ENCODE peak calls at places on chromosomes 11 and 22, in eight cellular contexts. A is fibroblast of villous mesenchyme, D is GM20000, I is AG04449, P is endothelial cell, R is fibroblast of lung, W is fibroblast of the aortic adventitia, V is natural killer cell. E is an unnamed sample.

GRCh38 chr22:45587638-45588481 is 83.8 kb upstream of the ATXN10 start:
- DNase-seq in I (no peak), V (no peak), D (no peak), W (peak), P (no peak), R (no peak), A (no peak), E (peak)

GRCh38 chr11:41446566-41446965 is 12.9 kb downstream of the LRRC4C start:
- DNase-seq in V (no peak), I (no peak), R (no peak), D (no peak), P (no peak), A (no peak), W (no peak), E (no peak)

GRCh38 chr11:1570896-1571759 is 943 bp downstream of the DUSP8 start:
- DNase-seq in I (no peak), V (peak), A (no peak), R (no peak), D (no peak), W (no peak), P (peak), E (peak)

GRCh38 chr22:45276507-45276906 is 8.2 kb upstream of the UPK3A start:
- DNase-seq in A (no peak), R (no peak), P (no peak), V (no peak), I (no peak), D (no peak), W (no peak), E (no peak)

GRCh38 chr11:39365809-39366436 is 2093.5 kb downstream of the LRRC4C start:
- DNase-seq in A (no peak), R (peak), I (no peak), W (peak), D (no peak), V (no peak), P (no peak), E (no peak)

GRCh38 chr22:49623715-49624114 is 204.0 kb downstream of the BRD1 start:
- DNase-seq in I (no peak), A (no peak), P (no peak), D (no peak), W (no peak), R (no peak), V (no peak), E (no peak)

GRCh38 chr22:44288951-44289350 is 23.8 kb downstream of the SHISAL1 start:
- DNase-seq in R (no peak), W (no peak), D (no peak), A (peak), I (no peak), V (no peak), P (no peak), E (no peak)

GRCh38 chr22:17133137-17133536 is 12.0 kb upstream of the TMEM121B start:
- DNase-seq in I (no peak), D (no peak), P (no peak), R (no peak), V (no peak), A (no peak), W (no peak), E (no peak)

GRCh38 chr11:70473186-70473872 is 75.0 kb downstream of the CTTN start:
- DNase-seq in I (no peak), R (no peak), V (no peak), D (no peak), P (no peak), W (no peak), A (no peak), E (peak)

GRCh38 chr11:117834068-117834810 is 9.7 kb upstream of the FXYD2 start:
- DNase-seq in I (no peak), V (no peak), P (no peak), W (no peak), A (no peak), D (no peak), R (no peak), E (no peak)

GRCh38 chr11:130480721-130481140 is 32.3 kb downstream of the ADAMTS15 start:
- DNase-seq in I (no peak), V (no peak), P (no peak), R (no peak), D (no peak), A (peak), W (peak), E (no peak)

GRCh38 chr11:69467646-69468045 is 13.8 kb upstream of the LINC01488 start:
- DNase-seq in W (no peak), A (no peak), R (no peak), V (no peak), I (no peak), P (no peak), D (peak), E (no peak)

GRCh38 chr11:19237813-19238212 is 2.9 kb downstream of the E2F8 start:
- DNase-seq in R (no peak), P (no peak), A (no peak), W (no peak), I (no peak), V (no peak), D (no peak), E (no peak)

GRCh38 chr11:2259897-2260451 is 10.4 kb downstream of the ASCL2 start:
- DNase-seq in A (no peak), V (no peak), D (no peak), W (no peak), P (no peak), I (no peak), R (no peak), E (no peak)

GRCh38 chr11:67996051-67996450 is 7.8 kb downstream of the UNC93B1 start:
- DNase-seq in I (no peak), V (no peak), R (no peak), P (no peak), A (no peak), W (no peak), D (no peak), E (no peak)

GRCh38 chr11:117189191-117189940 is 9.8 kb upstream of the TAGLN start:
- DNase-seq in A (no peak), P (no peak), I (no peak), D (peak), W (no peak), R (no peak), V (no peak), E (peak)

GRCh38 chr11:74687237-74688005 is 43.8 kb downstream of the CHRDL2 start:
- DNase-seq in R (peak), D (no peak), V (no peak), W (peak), A (peak), P (no peak), I (no peak), E (no peak)

GRCh38 chr11:69374110-69374981 is 80.4 kb downstream of the MYEOV start:
- DNase-seq in I (no peak), P (peak), W (no peak), V (peak), A (no peak), R (no peak), D (no peak), E (peak)

GRCh38 chr11:124638500-124638899 is 15.8 kb downstream of the TBRG1 start:
- DNase-seq in P (no peak), W (no peak), I (no peak), V (no peak), R (no peak), D (no peak), A (no peak), E (no peak)

GRCh38 chr11:47359162-47359561 is 6.7 kb upstream of the MYBPC3 start:
- DNase-seq in A (no peak), V (no peak), I (no peak), P (no peak), W (no peak), D (no peak), R (no peak), E (no peak)

GRCh38 chr11:93715797-93716396 is 25.4 kb downstream of the TAF1D start:
- DNase-seq in P (no peak), R (no peak), W (no peak), I (no peak), A (no peak), D (no peak), V (no peak), E (no peak)

GRCh38 chr11:99069831-99070444 is 49.2 kb downstream of the CNTN5 start:
- DNase-seq in D (peak), P (no peak), V (no peak), A (no peak), R (peak), W (no peak), I (no peak), E (peak)

GRCh38 chr11:86459682-86460460 is 85.2 kb downstream of the CCDC81 start:
- DNase-seq in R (peak), A (peak), V (no peak), I (peak), W (peak), D (no peak), P (no peak), E (no peak)

GRCh38 chr11:134044514-134045284 is 24.2 kb upstream of the JAM3 start:
- DNase-seq in P (no peak), W (no peak), R (no peak), D (no peak), V (no peak), A (no peak), I (no peak), E (no peak)

GRCh38 chr11:134046681-134047449 is 22.0 kb upstream of the JAM3 start:
- DNase-seq in I (no peak), A (no peak), P (no peak), D (no peak), W (no peak), V (no peak), R (no peak), E (no peak)

GRCh38 chr11:134047586-134047999 is 21.3 kb upstream of the JAM3 start:
- DNase-seq in A (peak), I (peak), R (peak), P (no peak), V (no peak), W (peak), D (no peak), E (no peak)

GRCh38 chr11:134048028-134048427 is 20.8 kb upstream of the JAM3 start:
- DNase-seq in A (no peak), W (no peak), R (no peak), P (no peak), V (no peak), D (no peak), I (no peak), E (no peak)

GRCh38 chr11:134045799-134046635 is 22.9 kb upstream of the JAM3 start:
- DNase-seq in W (no peak), A (peak), R (no peak), D (no peak), I (no peak), V (no peak), P (peak), E (peak)
- TF ChIP-seq CTCF in W (peak), A (peak), R (peak), D (no peak), I (peak), V (no peak), P (no peak), E (peak)

GRCh38 chr11:57802411-57802810 is 40.8 kb downstream of the CTNND1 start:
- DNase-seq in V (no peak), R (no peak), A (no peak), D (no peak), W (no peak), I (no peak), P (no peak), E (no peak)
- TF ChIP-seq CTCF in V (no peak), R (no peak), A (no peak), D (no peak), W (no peak), I (no peak), P (no peak), E (no peak)

GRCh38 chr11:105004021-105004420 is 18.9 kb downstream of the CASP5 start:
- DNase-seq in A (peak), P (no peak), R (peak), V (no peak), D (no peak), W (peak), I (no peak), E (no peak)

GRCh38 chr11:105003151-105003550 is 19.8 kb downstream of the CASP5 start:
- DNase-seq in D (no peak), R (no peak), W (no peak), A (no peak), P (no peak), I (no peak), V (no peak), E (no peak)

GRCh38 chr11:105000167-105000566 is 22.8 kb downstream of the CASP5 start:
- DNase-seq in R (no peak), P (peak), V (no peak), W (no peak), A (no peak), I (no peak), D (no peak), E (no peak)

GRCh38 chr11:104999716-105000115 is 23.3 kb downstream of the CASP5 start:
- DNase-seq in R (peak), V (no peak), D (no peak), I (no peak), A (peak), P (no peak), W (no peak), E (no peak)

DNA sequence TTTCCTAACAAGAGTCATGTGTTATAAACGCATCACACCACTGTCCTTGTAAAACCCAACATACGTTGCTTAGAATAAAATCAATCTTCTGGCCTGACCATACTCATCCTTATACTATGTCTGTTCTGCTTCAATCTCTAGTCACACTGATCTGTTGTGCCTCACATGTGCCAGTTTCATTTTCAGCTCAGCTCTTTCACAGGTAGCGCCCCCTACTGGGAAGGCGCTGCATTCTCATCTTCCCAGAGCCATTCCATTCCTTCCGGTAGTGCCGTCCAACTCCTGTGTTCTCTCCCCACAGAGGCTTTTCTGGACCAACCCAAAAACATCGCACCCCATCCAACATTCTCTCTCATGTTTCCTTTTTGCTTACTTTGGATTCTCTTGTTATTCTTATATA is 22.2 kb downstream of the CASP5 start:
- DNase-seq in V (peak), I (no peak), P (peak), W (no peak), A (no peak), R (no peak), D (peak), E (peak)
- TF ChIP-seq CTCF in V (peak), I (peak), P (peak), W (peak), A (peak), R (peak), D (peak), E (peak)

GRCh38 chr11:42923651-42924050 is 388.1 kb upstream of the API5 start:
- DNase-seq in D (no peak), P (no peak), V (no peak), W (no peak), R (no peak), A (no peak), I (no peak), E (no peak)
- TF ChIP-seq CTCF in D (no peak), P (no peak), V (no peak), W (no peak), R (no peak), A (no peak), I (no peak), E (no peak)

GRCh38 chr11:112366777-112367176 is 106.1 kb upstream of the PLET1 start:
- DNase-seq in I (no peak), A (peak), V (no peak), R (peak), P (no peak), D (no peak), W (no peak), E (no peak)

GRCh38 chr11:112361396-112361795 is 100.7 kb upstream of the PLET1 start:
- DNase-seq in A (no peak), P (no peak), V (no peak), I (no peak), R (no peak), D (no peak), W (no peak), E (no peak)

GRCh38 chr11:112364962-112365481 is 104.4 kb upstream of the PLET1 start:
- DNase-seq in A (peak), I (peak), V (no peak), W (peak), P (no peak), R (peak), D (no peak), E (no peak)

GRCh38 chr11:112366012-112366411 is 105.4 kb upstream of the PLET1 start:
- DNase-seq in W (no peak), V (no peak), D (no peak), R (no peak), A (no peak), P (no peak), I (no peak), E (no peak)

GRCh38 chr11:112363527-112363926 is 102.9 kb upstream of the PLET1 start:
- DNase-seq in R (peak), P (no peak), I (no peak), W (peak), A (peak), D (no peak), V (no peak), E (no peak)
- TF ChIP-seq CTCF in R (no peak), P (no peak), I (no peak), W (no peak), A (no peak), D (no peak), V (no peak), E (no peak)

GRCh38 chr11:102806296-102806695 is 8.3 kb upstream of the MMP1 start:
- DNase-seq in P (no peak), R (no peak), A (no peak), D (no peak), I (peak), W (peak), V (no peak), E (no peak)

GRCh38 chr11:102812188-102812587 is 14.2 kb upstream of the MMP1 start:
- DNase-seq in A (no peak), I (no peak), P (no peak), R (no peak), D (no peak), W (no peak), V (no peak), E (no peak)

GRCh38 chr11:102810943-102811528 is 13.1 kb upstream of the MMP1 start:
- DNase-seq in V (no peak), R (peak), P (no peak), I (no peak), A (no peak), W (peak), D (no peak), E (no peak)

GRCh38 chr11:102813484-102813883 is 15.5 kb upstream of the MMP1 start:
- DNase-seq in V (no peak), R (no peak), W (no peak), I (no peak), A (no peak), D (no peak), P (no peak), E (no peak)

GRCh38 chr11:102807921-102808320 is 10.0 kb upstream of the MMP1 start:
- DNase-seq in V (no peak), A (no peak), D (peak), R (peak), W (no peak), I (no peak), P (peak), E (peak)
- TF ChIP-seq CTCF in V (no peak), A (peak), D (no peak), R (no peak), W (peak), I (peak), P (peak), E (peak)

DNA sequence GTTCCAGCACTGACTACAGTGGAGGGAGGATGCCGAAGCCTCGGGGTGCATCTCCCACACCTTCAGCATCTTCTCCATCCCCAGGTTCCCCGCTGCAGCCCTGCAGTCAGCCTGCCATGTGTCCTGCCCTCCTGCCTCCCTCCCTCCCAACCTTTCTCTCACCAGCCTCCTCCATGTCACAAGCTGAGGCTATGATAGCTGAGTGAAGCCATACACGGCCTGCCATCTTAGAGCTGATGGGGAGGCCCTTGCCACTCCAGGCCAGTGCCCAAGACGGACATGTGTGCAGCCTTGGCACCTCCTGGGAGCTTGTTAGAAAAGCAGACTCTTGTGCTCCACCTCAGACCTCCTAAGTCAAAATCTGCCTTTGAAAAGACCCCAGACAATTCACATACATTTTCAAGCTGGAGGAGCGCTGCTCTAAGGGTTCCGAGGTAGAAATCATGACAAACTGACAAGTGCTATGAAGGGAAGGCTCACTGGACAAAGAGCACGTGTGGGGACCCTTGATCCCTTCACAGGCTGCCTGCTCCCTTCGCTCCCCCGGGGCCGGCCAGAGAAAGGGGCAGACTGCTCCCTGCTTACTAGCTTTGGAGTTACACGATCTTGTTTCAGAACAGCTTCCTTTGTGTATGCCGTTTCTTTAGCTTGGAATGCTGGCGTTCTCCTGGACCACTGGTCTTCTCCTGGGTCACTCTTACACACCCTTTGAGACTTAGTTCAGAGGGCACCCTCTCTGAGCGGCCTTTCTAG is 123.9 kb downstream of the ST3GAL4 start:
- DNase-seq in A (no peak), D (no peak), P (no peak), W (no peak), V (no peak), R (no peak), I (no peak), E (no peak)
- TF ChIP-seq CTCF in A (no peak), D (no peak), P (no peak), W (no peak), V (no peak), R (no peak), I (no peak), E (no peak)

DNA sequence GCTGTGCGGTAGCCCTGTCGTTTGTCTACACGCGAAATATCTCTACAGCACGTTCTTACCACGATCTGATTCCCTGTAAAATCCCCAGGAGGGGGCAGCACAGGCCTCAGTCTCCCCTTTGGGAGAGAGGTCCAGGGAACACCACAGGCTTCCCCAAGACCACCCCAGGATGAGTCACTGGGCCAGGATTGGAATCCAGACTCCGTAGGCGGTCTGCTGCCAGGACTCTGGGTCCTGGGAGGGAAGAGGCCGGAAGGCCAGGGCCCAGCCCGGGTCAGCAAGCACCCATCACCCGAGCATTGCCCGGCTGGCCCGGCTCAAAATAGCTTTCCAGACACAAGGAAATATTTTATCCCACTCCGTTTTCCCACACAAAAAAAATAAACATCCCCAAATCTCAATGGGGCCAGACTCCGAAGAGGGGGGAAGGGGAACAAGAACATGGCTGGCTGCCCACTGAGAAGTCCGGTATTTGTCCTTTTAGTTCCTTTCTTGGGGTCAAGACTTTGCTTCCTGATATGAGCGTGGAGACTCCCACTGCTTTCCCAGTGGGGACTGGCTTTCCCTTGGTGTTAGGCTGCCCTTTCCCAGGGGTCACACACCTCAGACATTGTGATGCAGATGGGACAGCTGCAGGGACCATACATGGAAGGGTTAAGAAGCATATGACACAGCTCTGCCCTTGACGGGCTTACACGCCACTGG is 91.3 kb downstream of the LRRC32 start:
- DNase-seq in V (no peak), A (peak), R (peak), D (no peak), P (no peak), W (peak), I (no peak), E (no peak)
- TF ChIP-seq CTCF in V (no peak), A (peak), R (peak), D (no peak), P (no peak), W (peak), I (no peak), E (no peak)

E was measured in glutamatergic neuron.